ENCODE peak calls at places on chromosomes 5 and 9, in eight cellular contexts. One of them, this sample, is unnamed.

GRCh38 chr9:19965336-19965735 is 176.5 kb upstream of the SLC24A2 start:
- DNase-seq in MCF 10A: no peak
- DNase-seq in MM.1S: no peak
- DNase-seq in coronary artery: no peak
- DNase-seq in fibroblast of pulmonary artery: peak; percentile 14
- DNase-seq in fibroblast of lung: peak; percentile 58
- DNase-seq in IMR-90: peak; percentile 10
- DNase-seq in HFFc6: no peak
- DNase-seq in this sample: no peak

GRCh38 chr9:134442486-134443168 is 116.4 kb downstream of the RXRA start:
- DNase-seq in MCF 10A: no peak
- DNase-seq in MM.1S: no peak
- DNase-seq in coronary artery: no peak
- DNase-seq in fibroblast of pulmonary artery: peak; percentile 28
- DNase-seq in fibroblast of lung: peak; percentile 23
- DNase-seq in IMR-90: no peak
- DNase-seq in HFFc6: peak; percentile 55
- DNase-seq in this sample: peak; percentile 24

GRCh38 chr5:1925111-1926070 is 42.7 kb upstream of the IRX4 start:
- DNase-seq in MCF 10A: no peak
- DNase-seq in MM.1S: no peak
- DNase-seq in coronary artery: peak; percentile 56
- DNase-seq in fibroblast of pulmonary artery: no peak
- DNase-seq in fibroblast of lung: no peak
- DNase-seq in IMR-90: no peak
- DNase-seq in HFFc6: no peak
- DNase-seq in this sample: no peak

GRCh38 chr5:84715686-84716085 is 331.0 kb upstream of the EDIL3 start:
- DNase-seq in MCF 10A: peak; percentile 28
- DNase-seq in MM.1S: no peak
- DNase-seq in coronary artery: no peak
- DNase-seq in fibroblast of pulmonary artery: no peak
- DNase-seq in fibroblast of lung: no peak
- DNase-seq in IMR-90: no peak
- DNase-seq in HFFc6: no peak
- DNase-seq in this sample: peak; percentile 93

GRCh38 chr9:92501671-92502393 is 19.5 kb upstream of the ASPN start:
- DNase-seq in MCF 10A: peak; percentile 68
- DNase-seq in MM.1S: peak; percentile 43
- DNase-seq in coronary artery: peak; percentile 88
- DNase-seq in fibroblast of pulmonary artery: peak; percentile 58
- DNase-seq in fibroblast of lung: peak; percentile 31
- DNase-seq in IMR-90: peak; percentile 51
- DNase-seq in HFFc6: peak; percentile 36
- DNase-seq in this sample: peak; percentile 62

GRCh38 chr9:73872693-73873092 is 624.4 kb upstream of the RORB start:
- DNase-seq in MCF 10A: no peak
- DNase-seq in MM.1S: no peak
- DNase-seq in coronary artery: no peak
- DNase-seq in fibroblast of pulmonary artery: no peak
- DNase-seq in fibroblast of lung: no peak
- DNase-seq in IMR-90: no peak
- DNase-seq in HFFc6: no peak
- DNase-seq in this sample: no peak

GRCh38 chr9:121725008-121725795 is 73.8 kb downstream of the DAB2IP start:
- DNase-seq in MCF 10A: peak; percentile 94
- DNase-seq in MM.1S: no peak
- DNase-seq in coronary artery: peak; percentile 98
- DNase-seq in fibroblast of pulmonary artery: peak; percentile 99
- DNase-seq in fibroblast of lung: peak; percentile 99
- DNase-seq in IMR-90: peak; percentile 100
- DNase-seq in HFFc6: peak; percentile 98
- DNase-seq in this sample: peak; percentile 97

GRCh38 chr5:166909040-166909439 is 1382.4 kb upstream of the WWC1 start:
- DNase-seq in MCF 10A: peak; percentile 91
- DNase-seq in MM.1S: no peak
- DNase-seq in coronary artery: no peak
- DNase-seq in fibroblast of pulmonary artery: peak; percentile 65
- DNase-seq in fibroblast of lung: peak; percentile 94
- DNase-seq in IMR-90: no peak
- DNase-seq in HFFc6: no peak
- DNase-seq in this sample: peak; percentile 46

DNA sequence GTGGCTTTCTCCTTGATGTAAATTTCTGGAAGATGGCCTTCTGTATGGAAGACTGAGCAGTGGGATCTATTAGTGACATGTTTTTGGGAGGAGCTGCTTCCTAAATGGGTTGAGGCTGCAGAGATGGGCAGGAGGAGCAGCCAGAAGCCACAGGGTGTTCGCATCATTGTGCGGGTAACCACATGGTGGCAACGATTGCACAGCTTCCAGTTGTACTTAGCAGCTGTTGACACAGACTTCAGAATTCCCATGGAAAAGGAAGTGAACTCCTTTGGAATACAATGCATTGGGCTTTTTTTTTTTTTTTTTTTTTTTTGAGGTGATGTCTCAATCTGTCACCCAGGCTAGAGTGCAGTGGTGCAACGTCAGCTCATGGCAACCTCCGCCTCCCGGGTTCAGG is 297.3 kb downstream of the NR3C1 start:
- DNase-seq in MCF 10A: peak; percentile 79
- DNase-seq in MM.1S: no peak
- DNase-seq in coronary artery: no peak
- DNase-seq in fibroblast of pulmonary artery: peak; percentile 83
- DNase-seq in fibroblast of lung: peak; percentile 64
- DNase-seq in IMR-90: peak; percentile 77
- DNase-seq in HFFc6: peak; percentile 41
- DNase-seq in this sample: peak; percentile 55
- TF ChIP-seq CTCF in MCF 10A: peak; percentile 33
- TF ChIP-seq CTCF in MM.1S: no peak
- TF ChIP-seq CTCF in coronary artery: no peak
- TF ChIP-seq CTCF in fibroblast of pulmonary artery: peak; percentile 38
- TF ChIP-seq CTCF in fibroblast of lung: peak; percentile 18
- TF ChIP-seq CTCF in IMR-90: peak; percentile 46
- TF ChIP-seq CTCF in HFFc6: peak; percentile 56
- TF ChIP-seq CTCF in this sample: peak; percentile 44

DNA sequence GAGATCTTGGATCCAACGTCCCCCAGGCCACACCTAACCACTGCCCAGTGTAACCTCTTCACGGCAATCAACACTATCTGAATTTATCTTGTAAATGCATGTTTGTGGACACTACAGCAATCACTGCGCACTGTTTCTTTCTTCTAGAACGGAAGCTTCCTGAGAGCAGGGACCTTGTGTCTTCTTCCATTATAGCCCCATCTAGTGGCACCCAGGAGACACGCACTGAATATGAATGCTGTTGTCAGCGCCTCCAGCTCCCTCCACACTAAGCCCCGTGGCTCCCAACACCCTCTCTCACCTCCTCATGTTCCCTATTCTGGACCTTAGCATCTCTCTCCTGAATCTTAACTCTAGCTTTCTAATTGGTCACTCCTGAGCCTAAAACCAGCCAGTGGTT is 72.7 kb downstream of the SMIM23 start:
- DNase-seq in MCF 10A: peak; percentile 36
- DNase-seq in MM.1S: no peak
- DNase-seq in coronary artery: no peak
- DNase-seq in fibroblast of pulmonary artery: peak; percentile 27
- DNase-seq in fibroblast of lung: no peak
- DNase-seq in IMR-90: no peak
- DNase-seq in HFFc6: no peak
- DNase-seq in this sample: peak; percentile 16
- TF ChIP-seq CTCF in MCF 10A: peak; percentile 28
- TF ChIP-seq CTCF in MM.1S: peak; percentile 50
- TF ChIP-seq CTCF in coronary artery: peak; percentile 19
- TF ChIP-seq CTCF in fibroblast of pulmonary artery: peak; percentile 46
- TF ChIP-seq CTCF in fibroblast of lung: peak; percentile 28
- TF ChIP-seq CTCF in IMR-90: peak; percentile 39
- TF ChIP-seq CTCF in HFFc6: peak; percentile 73
- TF ChIP-seq CTCF in this sample: peak; percentile 45

GRCh38 chr9:113317777-113318176 is 14.6 kb upstream of the RNF183 start:
- DNase-seq in MCF 10A: no peak
- DNase-seq in MM.1S: no peak
- DNase-seq in coronary artery: no peak
- DNase-seq in fibroblast of pulmonary artery: peak; percentile 26
- DNase-seq in fibroblast of lung: no peak
- DNase-seq in IMR-90: no peak
- DNase-seq in HFFc6: no peak
- DNase-seq in this sample: no peak
- TF ChIP-seq CTCF in MCF 10A: no peak
- TF ChIP-seq CTCF in MM.1S: no peak
- TF ChIP-seq CTCF in coronary artery: no peak
- TF ChIP-seq CTCF in fibroblast of pulmonary artery: peak; percentile 25
- TF ChIP-seq CTCF in fibroblast of lung: peak; percentile 21
- TF ChIP-seq CTCF in IMR-90: peak; percentile 21
- TF ChIP-seq CTCF in HFFc6: peak; percentile 61
- TF ChIP-seq CTCF in this sample: no peak

DNA sequence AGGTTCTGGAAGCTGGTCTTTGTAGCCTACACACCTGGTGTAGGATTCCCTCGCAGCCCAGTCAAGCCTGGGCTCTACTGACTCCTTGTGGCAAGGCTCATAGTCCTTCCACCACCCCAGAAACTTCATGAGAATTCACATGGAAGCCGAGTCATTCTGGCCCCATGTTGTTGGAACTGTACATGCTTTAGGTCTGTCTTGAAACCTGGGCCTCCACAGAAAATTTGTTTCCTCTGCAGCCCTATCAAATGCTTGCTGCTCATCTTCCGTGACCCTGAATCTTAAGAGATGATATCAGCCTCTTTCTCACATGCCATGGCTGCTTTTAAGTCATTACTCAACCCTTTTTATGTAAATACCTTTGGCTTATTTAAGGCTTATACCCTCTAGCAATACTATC is 113.4 kb upstream of the GRHPR start:
- DNase-seq in MCF 10A: peak; percentile 32
- DNase-seq in MM.1S: peak; percentile 18
- DNase-seq in coronary artery: no peak
- DNase-seq in fibroblast of pulmonary artery: peak; percentile 18
- DNase-seq in fibroblast of lung: no peak
- DNase-seq in IMR-90: peak; percentile 37
- DNase-seq in HFFc6: peak; percentile 72
- DNase-seq in this sample: peak; percentile 41
- TF ChIP-seq CTCF in MCF 10A: no peak
- TF ChIP-seq CTCF in MM.1S: peak; percentile 53
- TF ChIP-seq CTCF in coronary artery: no peak
- TF ChIP-seq CTCF in fibroblast of pulmonary artery: peak; percentile 32
- TF ChIP-seq CTCF in fibroblast of lung: peak; percentile 13
- TF ChIP-seq CTCF in IMR-90: peak; percentile 40
- TF ChIP-seq CTCF in HFFc6: peak; percentile 58
- TF ChIP-seq CTCF in this sample: peak; percentile 31

DNA sequence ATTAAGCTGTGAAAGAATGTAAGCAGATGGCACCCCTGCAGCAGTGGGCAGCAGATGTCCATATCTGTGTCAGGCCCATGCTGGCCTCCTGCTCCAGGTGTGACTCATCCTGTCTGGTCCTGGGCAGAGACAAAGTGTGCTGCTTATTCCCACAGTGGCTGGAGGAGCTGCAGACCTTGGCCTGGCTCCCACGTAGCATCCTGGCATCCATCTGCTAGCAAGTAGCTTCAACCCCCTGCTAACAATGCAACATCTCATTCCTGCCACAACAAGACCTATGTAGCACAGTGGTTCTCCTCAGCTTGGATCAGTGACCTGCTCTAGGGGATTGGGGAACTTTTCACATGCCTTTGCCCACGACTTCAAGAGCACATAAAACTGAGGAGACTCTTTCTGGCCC is 126.4 kb upstream of the SLC12A2 start:
- DNase-seq in MCF 10A: peak; percentile 92
- DNase-seq in MM.1S: no peak
- DNase-seq in coronary artery: no peak
- DNase-seq in fibroblast of pulmonary artery: peak; percentile 71
- DNase-seq in fibroblast of lung: peak; percentile 72
- DNase-seq in IMR-90: peak; percentile 72
- DNase-seq in HFFc6: peak; percentile 67
- DNase-seq in this sample: peak; percentile 20
- TF ChIP-seq CTCF in MCF 10A: no peak
- TF ChIP-seq CTCF in MM.1S: no peak
- TF ChIP-seq CTCF in coronary artery: no peak
- TF ChIP-seq CTCF in fibroblast of pulmonary artery: peak; percentile 4
- TF ChIP-seq CTCF in fibroblast of lung: no peak
- TF ChIP-seq CTCF in IMR-90: no peak
- TF ChIP-seq CTCF in HFFc6: no peak
- TF ChIP-seq CTCF in this sample: no peak

DNA sequence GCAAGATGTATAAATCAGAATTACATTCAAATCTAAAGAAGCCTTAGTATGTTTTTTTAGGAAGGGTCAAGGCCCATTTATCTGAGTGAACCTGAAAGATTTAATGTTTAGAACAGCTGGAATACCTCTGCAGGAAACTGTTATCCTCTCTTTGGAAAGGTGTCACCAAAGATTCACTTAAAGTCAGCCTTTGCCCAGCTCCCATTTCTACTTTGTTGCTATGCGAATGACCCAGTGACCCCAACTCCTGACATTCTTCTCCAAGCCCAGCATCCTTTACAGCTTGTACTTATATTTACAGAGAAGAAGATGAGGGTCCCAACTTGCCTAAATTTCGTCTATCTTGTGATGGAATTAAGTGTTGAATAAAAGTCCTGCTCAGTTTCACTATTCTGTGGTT is 1198.6 kb downstream of the CDH12 start:
- DNase-seq in MCF 10A: no peak
- DNase-seq in MM.1S: no peak
- DNase-seq in coronary artery: no peak
- DNase-seq in fibroblast of pulmonary artery: no peak
- DNase-seq in fibroblast of lung: no peak
- DNase-seq in IMR-90: no peak
- DNase-seq in HFFc6: no peak
- DNase-seq in this sample: no peak
- TF ChIP-seq CTCF in MCF 10A: no peak
- TF ChIP-seq CTCF in MM.1S: no peak
- TF ChIP-seq CTCF in coronary artery: no peak
- TF ChIP-seq CTCF in fibroblast of pulmonary artery: no peak
- TF ChIP-seq CTCF in fibroblast of lung: no peak
- TF ChIP-seq CTCF in IMR-90: no peak
- TF ChIP-seq CTCF in HFFc6: no peak
- TF ChIP-seq CTCF in this sample: no peak

DNA sequence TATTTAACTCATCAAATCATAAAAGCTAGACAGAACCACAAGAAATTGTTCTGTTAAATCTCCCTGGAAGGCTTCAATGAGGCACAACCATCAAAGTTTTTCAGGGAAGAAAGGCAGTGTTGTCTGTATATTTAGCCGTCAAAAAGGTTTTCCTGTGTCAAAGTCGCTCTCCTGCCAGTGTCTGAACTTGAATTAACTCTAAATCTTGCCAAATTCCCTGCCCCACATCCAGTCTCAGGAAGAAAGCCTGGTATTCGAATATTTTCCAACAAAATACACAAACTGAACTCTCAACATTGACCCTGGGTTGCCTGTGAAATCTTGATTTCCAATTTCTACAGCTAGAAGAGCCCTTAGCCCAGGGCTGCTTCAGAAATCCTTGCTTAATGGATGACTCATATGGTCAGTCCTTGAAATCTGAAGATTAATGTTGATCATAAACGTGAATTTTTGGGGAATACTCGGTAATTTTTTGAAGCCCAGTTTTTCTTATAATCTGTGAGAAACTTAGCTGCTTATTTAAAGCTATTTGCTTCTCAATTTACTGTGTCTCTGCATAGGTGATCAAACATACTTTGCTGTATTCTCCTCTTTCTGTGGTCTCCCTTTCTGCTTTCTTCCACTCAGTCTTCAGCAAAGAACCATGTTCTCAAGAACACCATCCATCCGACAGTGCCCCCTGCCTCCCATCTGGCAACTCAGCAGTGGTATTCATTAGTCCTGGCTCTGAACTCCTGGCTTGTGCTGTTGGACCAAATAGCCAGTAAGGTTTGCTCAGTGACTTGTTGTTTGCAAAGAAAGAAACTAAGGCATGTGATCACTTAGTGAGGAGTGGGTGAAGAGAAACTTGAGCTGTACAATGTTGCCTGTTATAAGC is 58.9 kb downstream of the NREP start:
- DNase-seq in MCF 10A: peak; percentile 58
- DNase-seq in MM.1S: no peak
- DNase-seq in coronary artery: no peak
- DNase-seq in fibroblast of pulmonary artery: peak; percentile 47
- DNase-seq in fibroblast of lung: peak; percentile 53
- DNase-seq in IMR-90: peak; percentile 42
- DNase-seq in HFFc6: peak; percentile 34
- DNase-seq in this sample: peak; percentile 47
- TF ChIP-seq CTCF in MCF 10A: no peak
- TF ChIP-seq CTCF in MM.1S: no peak
- TF ChIP-seq CTCF in coronary artery: no peak
- TF ChIP-seq CTCF in fibroblast of pulmonary artery: peak; percentile 21
- TF ChIP-seq CTCF in fibroblast of lung: peak; percentile 12
- TF ChIP-seq CTCF in IMR-90: peak; percentile 39
- TF ChIP-seq CTCF in HFFc6: no peak
- TF ChIP-seq CTCF in this sample: peak; percentile 9

This sample was measured in epithelial cell of esophagus.